ENCODE peak calls at places on chromosomes 12 and 14, in nine cellular contexts. C, Y, D, N, W, Z, I, K and S are unnamed samples.
A peak's percentile ranks its signal among the peaks of the same experiment; 100 is the strongest.

GRCh38 chr14:64779472-64779871 is 75.2 kb downstream of the PLEKHG3 start:
- DNase-seq in Z (no peak), W (peak; percentile 70), N (no peak), C (no peak), K (no peak), I (no peak), D (no peak), Y (no peak), S (no peak)

GRCh38 chr14:58899317-58899713 is 261.6 kb downstream of the DACT1 start:
- DNase-seq in I (no peak), Y (no peak), W (no peak), N (no peak), Z (no peak), C (peak; percentile 6), D (no peak), K (no peak), S (no peak)

GRCh38 chr12:100163416-100164152 is 20.9 kb upstream of the BLTP3B start:
- DNase-seq in C (peak; percentile 85), D (no peak), Z (peak; percentile 34), Y (peak; percentile 87), W (peak; percentile 88), N (peak; percentile 87), K (peak; percentile 80), I (peak; percentile 21), S (peak; percentile 77)

GRCh38 chr12:67483871-67484554 is 164.5 kb upstream of the DYRK2 start:
- DNase-seq in C (no peak), K (no peak), I (no peak), N (no peak), D (no peak), Y (no peak), W (no peak), Z (no peak), S (no peak)

GRCh38 chr12:88413561-88414095 is 166.6 kb downstream of the KITLG start:
- DNase-seq in N (no peak), C (no peak), I (no peak), D (no peak), W (no peak), Y (no peak), K (no peak), Z (no peak), S (no peak)

GRCh38 chr12:70535896-70536374 is 101.3 kb downstream of the PTPRB start:
- DNase-seq in I (peak; percentile 26), K (no peak), Z (no peak), C (no peak), D (peak; percentile 31), Y (peak; percentile 69), N (no peak), W (no peak), S (no peak)

GRCh38 chr12:75660805-75661404 is 149.5 kb upstream of the KRR1 start:
- DNase-seq in K (no peak), N (no peak), W (no peak), Z (no peak), Y (no peak), C (peak; percentile 45), I (no peak), D (no peak), S (no peak)

GRCh38 chr12:56377310-56377988 is 14.8 kb upstream of the APOF start:
- DNase-seq in C (peak; percentile 48), D (no peak), K (peak; percentile 89), W (no peak), I (no peak), Z (no peak), N (no peak), Y (no peak), S (no peak)

GRCh38 chr12:106942775-106943174 is 12.9 kb upstream of the TMEM263 start:
- DNase-seq in D (no peak), N (no peak), I (no peak), C (no peak), Y (no peak), W (no peak), Z (no peak), K (peak; percentile 69), S (no peak)

GRCh38 chr14:53295372-53295771 is 142.2 kb upstream of the DDHD1 start:
- DNase-seq in W (no peak), I (no peak), N (no peak), K (no peak), D (no peak), Y (no peak), C (no peak), Z (no peak), S (no peak)

GRCh38 chr12:84919271-84919670 is 6.7 kb upstream of the SLC6A15 start:
- DNase-seq in C (no peak), Z (no peak), Y (no peak), K (no peak), D (no peak), I (no peak), W (no peak), N (no peak), S (no peak)

GRCh38 chr12:120834489-120835303 is 69.5 kb downstream of the SPPL3 start:
- DNase-seq in D (no peak), Z (no peak), C (no peak), Y (no peak), I (no peak), K (no peak), N (no peak), W (no peak), S (no peak)

GRCh38 chr12:120833849-120834248 is 70.3 kb downstream of the SPPL3 start:
- DNase-seq in Y (no peak), N (no peak), W (no peak), I (no peak), C (no peak), D (no peak), K (no peak), Z (no peak), S (no peak)

GRCh38 chr12:120836119-120836684 is 68.0 kb downstream of the SPPL3 start:
- DNase-seq in D (no peak), W (no peak), I (no peak), Y (no peak), N (no peak), C (no peak), K (no peak), Z (no peak), S (no peak)

GRCh38 chr12:120835304-120835612 is 68.9 kb downstream of the SPPL3 start:
- DNase-seq in I (no peak), Z (no peak), N (no peak), K (no peak), C (no peak), W (no peak), D (no peak), Y (no peak), S (no peak)

GRCh38 chr12:120835657-120836056 is 68.5 kb downstream of the SPPL3 start:
- DNase-seq in K (no peak), D (no peak), I (no peak), Y (no peak), C (no peak), Z (no peak), W (no peak), N (no peak), S (no peak)
- TF ChIP-seq EP300 in K (no peak), D (no peak), I (no peak), Y (no peak), C (no peak), Z (no peak), W (no peak), N (no peak), S (no peak)

GRCh38 chr14:88840926-88841325 is 16.5 kb downstream of the TTC8 start:
- DNase-seq in Z (no peak), Y (no peak), D (no peak), W (no peak), I (no peak), N (no peak), K (no peak), C (no peak), S (no peak)
- TF ChIP-seq POLR2A in Z (no peak), Y (no peak), D (no peak), W (no peak), I (no peak), N (no peak), K (no peak), C (no peak), S (no peak)

GRCh38 chr12:60874091-60874490 is 1278.3 kb downstream of the SLC16A7 start:
- DNase-seq in W (no peak), D (no peak), I (no peak), K (no peak), Z (no peak), C (no peak), Y (no peak), N (no peak), S (no peak)
- TF ChIP-seq EP300 in W (no peak), D (no peak), I (no peak), K (no peak), Z (no peak), C (no peak), Y (no peak), N (no peak), S (no peak)

GRCh38 chr12:57772429-57773322 is at the start of gene EEF1AKMT3:
- DNase-seq in K (peak; percentile 80), N (peak; percentile 75), Y (peak; percentile 83), I (no peak), W (peak; percentile 70), Z (peak; percentile 72), D (peak; percentile 35), C (no peak), S (peak; percentile 89)
- TF ChIP-seq POLR2A in K (no peak), N (no peak), Y (no peak), I (no peak), W (no peak), Z (no peak), D (peak; percentile 6), C (peak; percentile 2), S (no peak)

GRCh38 chr14:33918256-33918655 is 32.6 kb downstream of the EGLN3 start:
- DNase-seq in Z (no peak), Y (no peak), W (no peak), K (no peak), D (no peak), N (no peak), I (no peak), C (no peak), S (no peak)
- TF ChIP-seq EP300 in Z (no peak), Y (no peak), W (no peak), K (no peak), D (no peak), N (no peak), I (no peak), C (no peak), S (no peak)

GRCh38 chr12:24473097-24473496 is 475.8 kb downstream of the BCAT1 start:
- DNase-seq in C (no peak), W (no peak), N (no peak), Y (no peak), D (no peak), Z (no peak), I (no peak), K (no peak), S (no peak)
- TF ChIP-seq POLR2A in C (no peak), W (no peak), N (no peak), Y (no peak), D (no peak), Z (no peak), I (no peak), K (no peak), S (no peak)

GRCh38 chr12:94551810-94552209 is 92.1 kb upstream of the CEP83 start:
- DNase-seq in Z (no peak), Y (no peak), W (no peak), D (no peak), K (no peak), N (no peak), I (no peak), C (no peak), S (no peak)

GRCh38 chr12:94550964-94551363 is 91.3 kb upstream of the CEP83 start:
- DNase-seq in I (no peak), D (no peak), C (no peak), K (no peak), Z (no peak), Y (no peak), N (no peak), W (no peak), S (no peak)

GRCh38 chr12:94545937-94546771 is 86.5 kb upstream of the CEP83 start:
- DNase-seq in C (peak; percentile 75), K (peak; percentile 56), Z (peak; percentile 33), Y (no peak), D (peak; percentile 44), I (no peak), N (peak; percentile 65), W (peak; percentile 60), S (no peak)
- TF ChIP-seq EP300 in C (no peak), K (no peak), Z (no peak), Y (no peak), D (no peak), I (no peak), N (no peak), W (no peak), S (no peak)